ENCODE peak calls at places on chromosomes 6 and 20, in five cellular contexts. N, P, O, Z and B are unnamed samples.

GRCh38 chr6:107491791-107492674 is 2.1 kb downstream of the SOBP start:
- DNase-seq in N (peak; percentile 71), P (no peak), O (no peak), Z (no peak), B (no peak)

GRCh38 chr6:123515715-123516114 is 121.0 kb downstream of the TRDN start:
- DNase-seq in N (no peak), P (no peak), O (no peak), Z (no peak), B (no peak)

GRCh38 chr6:157273756-157274088 is 49.6 kb downstream of the TMEM242 start:
- DNase-seq in N (peak; percentile 13), P (peak; percentile 72), O (no peak), Z (no peak), B (no peak)

GRCh38 chr6:153616506-153616905 is 422.5 kb upstream of the OPRM1 start:
- DNase-seq in N (no peak), P (no peak), O (no peak), Z (no peak), B (no peak)

GRCh38 chr20:23361108-23361650 is 803 bp upstream of the GZF1 start:
- DNase-seq in N (no peak), P (peak; percentile 58), O (no peak), Z (no peak), B (no peak)

GRCh38 chr6:9875605-9876353 is 539.1 kb downstream of the TFAP2A start:
- DNase-seq in N (no peak), P (peak; percentile 6), O (no peak), Z (peak; percentile 33), B (no peak)

GRCh38 chr6:85483041-85483700 is 33.3 kb downstream of the NT5E start:
- DNase-seq in N (peak; percentile 76), P (peak; percentile 82), O (peak; percentile 83), Z (peak; percentile 75), B (peak; percentile 18)

GRCh38 chr20:50283922-50284810 is 93.5 kb downstream of the CEBPB start:
- DNase-seq in N (peak; percentile 43), P (peak; percentile 47), O (peak; percentile 79), Z (peak; percentile 68), B (no peak)

GRCh38 chr6:142802124-142802523 is 142.9 kb downstream of the HIVEP2 start:
- DNase-seq in N (peak; percentile 97), P (peak; percentile 68), O (no peak), Z (peak; percentile 97), B (no peak)

GRCh38 chr6:168319279-168320051 is at the start of gene DACT2:
- DNase-seq in N (no peak), P (peak; percentile 63), O (no peak), Z (no peak), B (no peak)

GRCh38 chr6:53680489-53680888 is 14.9 kb upstream of the KLHL31 start:
- DNase-seq in N (no peak), P (no peak), O (no peak), Z (no peak), B (no peak)

GRCh38 chr6:90790696-90791095 is 203.8 kb upstream of the MAP3K7 start:
- DNase-seq in N (peak; percentile 54), P (peak; percentile 7), O (no peak), Z (peak; percentile 75), B (no peak)

GRCh38 chr6:33427585-33428218 is 7.8 kb downstream of the SYNGAP1 start:
- DNase-seq in N (no peak), P (peak; percentile 76), O (no peak), Z (no peak), B (peak; percentile 53)

GRCh38 chr6:27684264-27685211 is 211.6 kb upstream of the ZNF184 start:
- DNase-seq in N (peak; percentile 82), P (peak; percentile 65), O (no peak), Z (peak; percentile 96), B (peak; percentile 73)

GRCh38 chr6:30542915-30543314 is 13.4 kb downstream of the GNL1 start:
- DNase-seq in N (no peak), P (no peak), O (no peak), Z (peak; percentile 33), B (no peak)

GRCh38 chr20:43534016-43534415 is 24.8 kb upstream of the SGK2 start:
- DNase-seq in N (no peak), P (no peak), O (no peak), Z (no peak), B (no peak)

GRCh38 chr6:16338577-16339262 is 100.3 kb downstream of the GMPR start:
- DNase-seq in N (peak; percentile 98), P (peak; percentile 87), O (peak; percentile 49), Z (peak; percentile 99), B (no peak)

GRCh38 chr20:33674294-33675126 is at the start of gene NECAB3:
- DNase-seq in N (peak; percentile 54), P (peak; percentile 96), O (peak; percentile 75), Z (peak; percentile 51), B (peak; percentile 82)

GRCh38 chr6:5590187-5590586 is 328.9 kb downstream of the FARS2 start:
- DNase-seq in N (no peak), P (no peak), O (peak; percentile 81), Z (no peak), B (no peak)

GRCh38 chr6:48236375-48236774 is 125.4 kb upstream of the PTCHD4 start:
- DNase-seq in N (no peak), P (no peak), O (no peak), Z (no peak), B (no peak)

GRCh38 chr20:5908981-5909380 is 41.4 kb downstream of the TRMT6 start:
- DNase-seq in N (no peak), P (no peak), O (no peak), Z (no peak), B (no peak)

GRCh38 chr6:108944707-108945685 is 96.8 kb downstream of the ARMC2 start:
- DNase-seq in N (peak; percentile 92), P (peak; percentile 42), O (no peak), Z (peak; percentile 90), B (no peak)

GRCh38 chr6:129488313-129488712 is 221.7 kb downstream of the ARHGAP18 start:
- DNase-seq in N (no peak), P (no peak), O (no peak), Z (no peak), B (peak; percentile 27)

GRCh38 chr6:43702522-43703440 is 15.2 kb upstream of the MRPS18A start:
- DNase-seq in N (peak; percentile 89), P (peak; percentile 94), O (peak; percentile 93), Z (peak; percentile 91), B (peak; percentile 23)

GRCh38 chr6:25172819-25173218 is 106.4 kb upstream of the CARMIL1 start:
- DNase-seq in N (peak; percentile 88), P (no peak), O (no peak), Z (peak; percentile 90), B (no peak)

GRCh38 chr6:53066059-53066406 is 829 bp downstream of the FBXO9 start:
- DNase-seq in N (peak; percentile 26), P (peak; percentile 63), O (peak; percentile 54), Z (no peak), B (no peak)

GRCh38 chr6:50047026-50047425 is 2.7 kb downstream of the DEFB112 start:
- DNase-seq in N (no peak), P (no peak), O (no peak), Z (no peak), B (no peak)

GRCh38 chr6:65707134-65707826 is at the start of gene EYS:
- DNase-seq in N (no peak), P (no peak), O (no peak), Z (no peak), B (peak; percentile 90)

GRCh38 chr20:33313686-33314314 is 30.8 kb downstream of the BPIFB1 start:
- DNase-seq in N (no peak), P (no peak), O (no peak), Z (no peak), B (no peak)

GRCh38 chr20:62362991-62363919 is 3.9 kb downstream of the LAMA5 start:
- DNase-seq in N (no peak), P (peak; percentile 66), O (no peak), Z (no peak), B (no peak)

GRCh38 chr20:6160736-6161135 is 37.9 kb upstream of the FERMT1 start:
- DNase-seq in N (no peak), P (no peak), O (no peak), Z (no peak), B (no peak)

GRCh38 chr6:152636675-152637421 is at the start of gene SYNE1:
- DNase-seq in N (peak; percentile 18), P (peak; percentile 42), O (peak; percentile 48), Z (no peak), B (no peak)

GRCh38 chr20:14284443-14284842 is 53.0 kb downstream of the FLRT3 start:
- DNase-seq in N (no peak), P (no peak), O (no peak), Z (no peak), B (no peak)